ENCODE peak calls at places on chromosomes 11 and 22, in six cellular contexts. N, A, G, T, Y and L are unnamed samples.

GRCh38 chr11:47409440-47410403 is 1.3 kb downstream of the SLC39A13 start:
- DNase-seq in N (no peak), A (no peak), G (no peak), T (no peak), Y (no peak), L (peak)

GRCh38 chr11:116243975-116244374 is 528.8 kb downstream of the BUD13 start:
- DNase-seq in N (no peak), A (no peak), G (no peak), T (no peak), Y (no peak), L (peak)

GRCh38 chr11:1012291-1012690 is 24.2 kb downstream of the MUC6 start:
- DNase-seq in N (no peak), A (no peak), G (no peak), T (no peak), Y (no peak), L (no peak)

GRCh38 chr11:76278526-76278925 is 72.2 kb upstream of the WNT11 start:
- DNase-seq in N (no peak), A (no peak), G (no peak), T (no peak), Y (no peak), L (no peak)

GRCh38 chr11:69825037-69825834 is 6.0 kb upstream of the FGF3 start:
- DNase-seq in N (no peak), A (no peak), G (no peak), T (no peak), Y (no peak), L (peak)

GRCh38 chr22:48757581-48757980 is 1070.1 kb downstream of the BRD1 start:
- DNase-seq in N (no peak), A (no peak), G (peak), T (no peak), Y (peak), L (peak)

GRCh38 chr11:10594407-10594806 is 25.9 kb upstream of the LYVE1 start:
- DNase-seq in N (no peak), A (no peak), G (no peak), T (no peak), Y (no peak), L (no peak)

GRCh38 chr11:22792497-22792896 is 37.1 kb downstream of the SVIP start:
- DNase-seq in N (no peak), A (peak), G (peak), T (peak), Y (no peak), L (no peak)

GRCh38 chr11:114068327-114068726 is 8.8 kb downstream of the ZBTB16 start:
- DNase-seq in N (no peak), A (no peak), G (no peak), T (no peak), Y (no peak), L (peak)

GRCh38 chr22:21791635-21792625 is 56.3 kb upstream of the YPEL1 start:
- DNase-seq in N (no peak), A (peak), G (no peak), T (no peak), Y (no peak), L (no peak)

GRCh38 chr11:83115551-83115950 is 41.4 kb upstream of the PCF11 start:
- DNase-seq in N (peak), A (no peak), G (peak), T (no peak), Y (no peak), L (no peak)

GRCh38 chr11:16945671-16946469 is 68.3 kb downstream of the PLEKHA7 start:
- DNase-seq in N (peak), A (peak), G (peak), T (peak), Y (peak), L (peak)

GRCh38 chr11:72220696-72221363 is 3.7 kb upstream of the INPPL1 start:
- DNase-seq in N (no peak), A (no peak), G (no peak), T (no peak), Y (peak), L (no peak)

GRCh38 chr22:38927033-38927789 is 30.2 kb upstream of the APOBEC3A start:
- DNase-seq in N (peak), A (peak), G (peak), T (peak), Y (peak), L (peak)